ENCODE peak calls at places on chromosome 21, in eight cellular contexts. P is H7, W is small intestine, S is BJ, Y is Panc1, X is SJSA1, B is ovary, T is cardiac muscle cell. Z is an unnamed sample.

GRCh38 chr21:27519357-27519756 is 552.5 kb upstream of the ADAMTS5 start:
- DNase-seq in P (no peak), W (no peak), S (peak), Y (no peak), X (no peak), B (no peak), T (no peak), Z (peak)

GRCh38 chr21:8997011-8997440 is 1524.4 kb upstream of the TPTE start:
- DNase-seq in P (no peak), W (no peak), S (no peak), Y (peak), X (no peak), B (no peak), T (no peak), Z (no peak)

GRCh38 chr21:32475162-32475812 is 62.8 kb downstream of the EVA1C start:
- DNase-seq in P (no peak), W (no peak), S (peak), Y (no peak), X (no peak), B (peak), T (no peak), Z (peak)

GRCh38 chr21:25329227-25329626 is 278.1 kb downstream of the MRPL39 start:
- DNase-seq in P (no peak), W (no peak), S (peak), Y (no peak), X (no peak), B (no peak), T (no peak), Z (peak)

GRCh38 chr21:26849428-26850115 is 4.4 kb upstream of the ADAMTS1 start:
- DNase-seq in P (peak), W (peak), S (no peak), Y (no peak), X (no peak), B (no peak), T (peak), Z (no peak)

GRCh38 chr21:20313013-20313412 is 685.2 kb upstream of the NCAM2 start:
- DNase-seq in P (no peak), W (no peak), S (no peak), Y (no peak), X (no peak), B (no peak), T (no peak), Z (no peak)

GRCh38 chr21:35275776-35276175 is 226.7 kb upstream of the RUNX1 start:
- DNase-seq in P (no peak), W (no peak), S (no peak), Y (no peak), X (no peak), B (no peak), T (no peak), Z (no peak)

GRCh38 chr21:26137379-26138060 is 33.0 kb downstream of the APP start:
- DNase-seq in P (no peak), W (no peak), S (no peak), Y (peak), X (no peak), B (no peak), T (no peak), Z (no peak)

GRCh38 chr21:25297117-25297516 is 310.2 kb downstream of the MRPL39 start:
- DNase-seq in P (no peak), W (no peak), S (no peak), Y (no peak), X (no peak), B (no peak), T (no peak), Z (no peak)

GRCh38 chr21:37971390-37971789 is 55.1 kb upstream of the KCNJ6 start:
- DNase-seq in P (no peak), W (no peak), S (no peak), Y (no peak), X (no peak), B (no peak), T (no peak), Z (no peak)

GRCh38 chr21:43266534-43266933 is 97.7 kb downstream of the CRYAA start:
- DNase-seq in P (no peak), W (no peak), S (no peak), Y (no peak), X (no peak), B (no peak), T (no peak), Z (no peak)

GRCh38 chr21:38984568-38984967 is 178.8 kb downstream of the ETS2 start:
- DNase-seq in P (no peak), W (no peak), S (no peak), Y (no peak), X (no peak), B (no peak), T (no peak), Z (no peak)

GRCh38 chr21:38985423-38986378 is 180.0 kb downstream of the ETS2 start:
- DNase-seq in P (no peak), W (no peak), S (peak), Y (no peak), X (peak), B (peak), T (no peak), Z (peak)

GRCh38 chr21:38983560-38983959 is 177.8 kb downstream of the ETS2 start:
- DNase-seq in P (no peak), W (no peak), S (no peak), Y (no peak), X (no peak), B (no peak), T (no peak), Z (no peak)

GRCh38 chr21:38986460-38987395 is 181.0 kb downstream of the ETS2 start:
- DNase-seq in P (no peak), W (no peak), S (no peak), Y (no peak), X (no peak), B (no peak), T (no peak), Z (no peak)

GRCh38 chr21:38984982-38985422 is 179.3 kb downstream of the ETS2 start:
- DNase-seq in P (no peak), W (no peak), S (peak), Y (no peak), X (no peak), B (no peak), T (no peak), Z (peak)
- H3K4me3 ChIP-seq in P (no peak), W (no peak), S (no peak), Y (no peak), X (no peak), B (no peak), T (no peak), Z (no peak)

GRCh38 chr21:15066231-15066577 is 1.4 kb upstream of the NRIP1 start:
- DNase-seq in P (no peak), W (peak), S (no peak), Y (no peak), X (no peak), B (no peak), T (no peak), Z (no peak)
- H3K4me3 ChIP-seq in P (peak), W (peak), S (peak), Y (peak), X (peak), B (peak), T (peak), Z (peak)

GRCh38 chr21:29487154-29487553 is 188.4 kb downstream of the BACH1 start:
- DNase-seq in P (peak), W (no peak), S (no peak), Y (no peak), X (no peak), B (no peak), T (peak), Z (no peak)
- H3K4me3 ChIP-seq in P (no peak), W (no peak), S (no peak), Y (no peak), X (no peak), B (no peak), T (no peak), Z (no peak)

GRCh38 chr21:36384885-36385232 is 333 bp upstream of the CHAF1B start:
- DNase-seq in P (no peak), W (no peak), S (no peak), Y (no peak), X (no peak), B (no peak), T (no peak), Z (no peak)
- H3K4me3 ChIP-seq in P (no peak), W (no peak), S (peak), Y (peak), X (peak), B (peak), T (peak), Z (peak)

GRCh38 chr21:46665566-46665965 is 30.1 kb downstream of the PRMT2 start:
- DNase-seq in P (no peak), W (no peak), S (no peak), Y (no peak), X (no peak), B (no peak), T (no peak), Z (no peak)

GRCh38 chr21:46664316-46664995 is 29.0 kb downstream of the PRMT2 start:
- DNase-seq in P (no peak), W (no peak), S (no peak), Y (no peak), X (no peak), B (no peak), T (no peak), Z (no peak)

GRCh38 chr21:46667191-46667734 is 31.8 kb downstream of the PRMT2 start:
- DNase-seq in P (peak), W (no peak), S (no peak), Y (no peak), X (no peak), B (no peak), T (peak), Z (no peak)

GRCh38 chr21:46667735-46668380 is 32.4 kb downstream of the PRMT2 start:
- DNase-seq in P (peak), W (no peak), S (no peak), Y (no peak), X (no peak), B (no peak), T (peak), Z (no peak)

GRCh38 chr21:46668381-46668780 is 32.9 kb downstream of the PRMT2 start:
- DNase-seq in P (no peak), W (no peak), S (no peak), Y (no peak), X (no peak), B (no peak), T (no peak), Z (no peak)
- H3K4me3 ChIP-seq in P (peak), W (no peak), S (peak), Y (peak), X (peak), B (peak), T (peak), Z (peak)

GRCh38 chr21:31201548-31201947 is 142.5 kb downstream of the TIAM1 start:
- DNase-seq in P (no peak), W (no peak), S (no peak), Y (no peak), X (no peak), B (no peak), T (no peak), Z (no peak)
- H3K4me3 ChIP-seq in P (no peak), W (no peak), S (no peak), Y (no peak), X (no peak), B (no peak), T (no peak), Z (no peak)

DNA sequence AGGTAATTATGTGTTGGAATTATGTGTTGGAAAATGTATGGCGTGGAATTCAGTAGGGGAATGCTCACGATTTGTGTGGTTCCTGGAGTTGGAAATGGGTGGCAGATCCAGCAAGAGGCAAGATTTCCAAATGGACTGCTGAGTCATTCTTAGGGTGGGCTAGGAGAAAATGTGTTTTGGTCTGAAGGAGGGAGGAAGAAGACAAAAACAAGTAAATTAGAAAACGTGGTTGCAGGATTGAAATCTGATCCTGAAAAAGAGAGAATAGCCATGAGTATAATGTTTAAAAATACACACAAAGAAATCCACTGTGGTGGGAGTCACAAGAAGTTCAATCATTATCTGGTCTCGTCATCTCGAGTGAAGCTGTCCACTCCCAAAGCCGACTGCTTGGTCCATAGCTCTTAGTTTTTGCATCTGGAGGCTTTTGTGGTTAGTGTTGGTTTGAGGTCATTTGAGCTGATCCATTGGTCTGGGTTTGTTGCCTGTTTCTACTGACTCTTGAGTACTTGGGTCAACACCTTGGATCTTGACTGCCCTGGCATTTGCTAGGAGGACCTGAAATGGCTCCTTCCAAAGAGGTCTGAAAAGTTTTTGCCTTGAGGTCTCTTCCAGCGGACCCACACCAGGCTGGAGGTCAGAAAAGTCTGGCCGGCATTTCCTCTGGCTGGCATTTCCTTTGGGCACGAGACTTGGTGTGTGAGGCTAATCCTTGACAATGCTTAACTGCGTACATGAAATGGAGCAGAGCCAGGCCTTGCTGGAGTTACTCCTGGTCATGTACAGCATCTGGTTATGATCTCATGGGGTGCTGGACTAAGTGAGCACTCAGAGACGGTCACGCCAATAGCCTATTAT is 9.2 kb downstream of the MX2 start:
- DNase-seq in P (no peak), W (no peak), S (no peak), Y (no peak), X (no peak), B (no peak), T (no peak), Z (no peak)
- H3K4me3 ChIP-seq in P (no peak), W (no peak), S (no peak), Y (peak), X (no peak), B (no peak), T (no peak), Z (no peak)

GRCh38 chr21:41508415-41509205 is 652 bp upstream of the TMPRSS2 start:
- DNase-seq in P (peak), W (peak), S (no peak), Y (no peak), X (no peak), B (no peak), T (no peak), Z (no peak)

GRCh38 chr21:41510500-41510899 is 2.5 kb upstream of the TMPRSS2 start:
- DNase-seq in P (no peak), W (peak), S (no peak), Y (no peak), X (no peak), B (no peak), T (no peak), Z (no peak)

GRCh38 chr21:41509206-41509496 is 1.2 kb upstream of the TMPRSS2 start:
- DNase-seq in P (no peak), W (no peak), S (no peak), Y (no peak), X (no peak), B (no peak), T (no peak), Z (no peak)

GRCh38 chr21:41507521-41508414 is at the start of gene TMPRSS2:
- DNase-seq in P (peak), W (peak), S (no peak), Y (no peak), X (no peak), B (no peak), T (peak), Z (no peak)

DNA sequence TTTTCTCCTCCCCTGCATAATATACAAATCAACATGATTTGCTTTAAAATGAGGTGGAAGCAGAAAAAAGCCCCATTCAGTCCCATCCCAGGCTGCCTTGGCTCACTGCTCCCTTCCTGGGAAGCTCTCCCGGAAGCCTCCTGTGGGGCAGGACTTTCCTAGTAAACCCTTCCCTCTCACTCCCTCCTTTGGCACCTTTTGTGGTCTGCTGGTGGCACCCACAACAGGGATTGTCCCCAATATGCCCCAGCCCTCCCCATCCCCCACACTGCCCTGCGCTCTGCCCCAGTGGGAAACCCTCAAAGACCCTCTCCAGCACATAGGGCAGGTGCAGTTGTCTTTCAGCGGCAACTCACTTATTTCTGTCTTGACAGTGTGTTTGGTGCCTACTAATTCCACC is 1.8 kb upstream of the TMPRSS2 start:
- DNase-seq in P (no peak), W (no peak), S (no peak), Y (no peak), X (no peak), B (no peak), T (no peak), Z (no peak)
- H3K4me3 ChIP-seq in P (no peak), W (no peak), S (no peak), Y (no peak), X (no peak), B (no peak), T (no peak), Z (no peak)

GRCh38 chr21:44650265-44650972 is 4.0 kb downstream of the KRTAP12-4 start:
- DNase-seq in P (no peak), W (no peak), S (no peak), Y (no peak), X (no peak), B (no peak), T (no peak), Z (no peak)
- H3K4me3 ChIP-seq in P (no peak), W (no peak), S (no peak), Y (no peak), X (no peak), B (no peak), T (no peak), Z (no peak)

DNA sequence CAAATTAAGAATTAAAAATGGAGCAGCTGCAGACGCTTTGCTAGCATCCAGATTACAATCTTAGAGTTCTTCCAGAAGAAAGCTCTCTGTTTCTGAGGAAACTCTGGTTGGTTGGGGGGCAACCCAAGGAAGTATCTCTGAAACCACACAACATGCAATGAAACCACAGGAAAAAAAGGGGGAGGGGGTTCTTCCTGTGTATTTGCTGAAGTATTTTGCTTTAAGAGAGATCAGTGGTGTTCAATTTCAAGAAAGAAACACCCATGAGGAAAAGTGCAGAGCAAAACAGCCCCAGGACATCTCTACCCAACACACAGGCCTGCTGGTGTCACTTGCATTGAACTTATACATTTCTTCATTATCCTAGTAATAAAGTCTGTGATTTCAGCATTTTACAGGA is 19.7 kb upstream of the TIAM1 start:
- DNase-seq in P (no peak), W (no peak), S (no peak), Y (no peak), X (no peak), B (no peak), T (no peak), Z (no peak)
- H3K4me3 ChIP-seq in P (no peak), W (no peak), S (no peak), Y (no peak), X (no peak), B (no peak), T (no peak), Z (no peak)

Z was measured in AG04449.